ENCODE peak calls at places on chromosome 21, in four cellular contexts. W is WTC11, L is A549, T is K562. U is an unnamed sample.

GRCh38 chr21:26843912-26844257 is 1.3 kb downstream of the ADAMTS1 start:
- DNase-seq in W (no peak), T (no peak), L (peak), U (no peak)

GRCh38 chr21:36211660-36212512 is 55.3 kb downstream of the DOP1B start:
- DNase-seq in T (no peak), L (no peak), W (no peak), U (no peak)

GRCh38 chr21:46194374-46195334 is 10.4 kb upstream of the SPATC1L start:
- DNase-seq in W (peak), L (no peak), T (no peak), U (no peak)

GRCh38 chr21:15534450-15534886 is 195.3 kb upstream of the USP25 start:
- DNase-seq in W (no peak), T (no peak), L (no peak), U (no peak)

GRCh38 chr21:31409849-31410762 is 66.0 kb upstream of the TIAM1 start:
- DNase-seq in W (no peak), L (no peak), T (no peak), U (no peak)

GRCh38 chr21:44454747-44455523 is at the start of gene LRRC3:
- DNase-seq in L (peak), T (peak), W (peak), U (peak)

GRCh38 chr21:26140185-26140584 is 30.4 kb downstream of the APP start:
- DNase-seq in L (peak), W (no peak), T (no peak), U (peak)

GRCh38 chr21:46118305-46118870 is 20.5 kb downstream of the COL6A2 start:
- DNase-seq in T (no peak), W (peak), L (no peak), U (no peak)

GRCh38 chr21:15208787-15209186 is 144.0 kb upstream of the NRIP1 start:
- DNase-seq in L (no peak), T (no peak), W (no peak), U (no peak)

GRCh38 chr21:36917487-36918158 is 48.8 kb downstream of the HLCS start:
- DNase-seq in W (peak), T (no peak), L (peak), U (peak)

GRCh38 chr21:38289697-38290096 is 32.9 kb downstream of the KCNJ15 start:
- DNase-seq in T (no peak), W (no peak), L (no peak), U (no peak)

GRCh38 chr21:34363733-34364132 is at the start of gene KCNE2:
- DNase-seq in W (no peak), T (no peak), L (no peak), U (no peak)
- TF ChIP-seq HMGXB4 in W (no peak), T (no peak), L (no peak), U (no peak)

GRCh38 chr21:29481641-29482040 is 182.9 kb downstream of the BACH1 start:
- DNase-seq in W (no peak), T (no peak), L (no peak), U (no peak)

GRCh38 chr21:29477347-29477746 is 178.6 kb downstream of the BACH1 start:
- DNase-seq in T (no peak), L (no peak), W (no peak), U (no peak)

GRCh38 chr21:29481081-29481480 is 182.4 kb downstream of the BACH1 start:
- DNase-seq in W (no peak), T (no peak), L (no peak), U (no peak)

GRCh38 chr21:29475329-29475728 is 176.6 kb downstream of the BACH1 start:
- DNase-seq in W (no peak), T (no peak), L (no peak), U (no peak)

GRCh38 chr21:29477941-29478340 is 179.2 kb downstream of the BACH1 start:
- DNase-seq in L (no peak), W (no peak), T (no peak), U (no peak)
- TF ChIP-seq HMGXB4 in L (no peak), W (no peak), T (no peak), U (no peak)

GRCh38 chr21:33896691-33897090 is 18.9 kb downstream of the ATP5PO start:
- DNase-seq in W (no peak), L (no peak), T (no peak), U (no peak)
- TF ChIP-seq HMGXB4 in W (no peak), L (no peak), T (no peak), U (no peak)

DNA sequence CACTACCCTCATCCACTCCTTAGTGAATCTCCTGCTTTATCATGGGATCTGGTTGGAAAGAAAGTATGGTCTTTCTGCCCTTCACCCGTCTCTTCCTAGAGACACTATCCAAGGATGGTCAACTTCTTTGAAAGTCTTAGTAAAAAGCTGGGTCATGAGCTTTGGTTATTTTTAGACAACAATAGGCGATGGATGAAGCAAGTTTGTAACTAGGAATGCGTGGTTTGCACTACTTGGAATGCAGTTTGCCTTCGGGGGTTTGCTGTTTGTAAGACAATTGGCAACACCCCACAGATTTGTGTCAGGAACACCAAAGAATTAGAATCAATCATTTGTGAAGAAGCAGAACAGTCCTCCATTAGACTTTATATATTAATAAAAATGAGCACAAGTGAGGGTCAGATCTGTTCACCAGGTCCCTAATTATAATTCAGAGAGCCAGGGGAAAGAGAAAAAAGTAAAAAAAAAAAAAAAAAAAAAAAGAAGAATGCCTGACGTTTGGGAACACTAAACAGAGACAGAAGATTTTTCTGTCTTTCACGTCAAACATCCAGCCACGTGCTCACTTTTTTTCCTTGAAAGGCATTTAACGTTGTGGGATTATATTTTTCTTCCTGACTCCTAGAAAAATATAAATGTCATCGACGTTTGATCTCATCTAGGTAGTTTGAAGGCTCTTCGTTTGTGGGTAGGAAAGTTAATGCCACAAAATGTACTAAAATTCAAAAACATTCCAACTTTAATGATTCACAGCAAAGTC is 60.7 kb upstream of the BTG3 start:
- DNase-seq in W (no peak), L (no peak), T (no peak), U (no peak)
- TF ChIP-seq HMGXB4 in W (no peak), L (no peak), T (no peak), U (no peak)

DNA sequence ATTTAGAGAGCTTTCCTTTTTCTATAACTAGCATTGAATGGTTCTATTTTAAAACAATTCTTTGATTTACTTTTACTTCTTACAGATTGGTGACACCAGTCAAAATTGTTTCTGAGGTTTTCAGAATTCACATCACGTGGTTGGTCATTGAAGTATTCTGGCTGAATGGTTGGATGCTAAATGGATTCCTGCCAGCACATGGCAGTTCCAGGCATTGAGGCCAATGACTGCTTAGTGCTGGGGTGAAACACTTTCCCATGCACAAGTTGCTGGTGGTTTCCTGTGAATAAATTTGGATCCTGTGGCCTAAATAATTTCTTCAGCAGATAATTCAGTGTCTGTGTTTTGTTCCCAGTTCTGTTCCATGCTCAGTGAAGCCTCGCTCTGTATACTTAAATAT is 20.6 kb downstream of the NCAM2 start:
- DNase-seq in W (no peak), T (no peak), L (no peak), U (no peak)
- TF ChIP-seq HMGXB4 in W (no peak), T (no peak), L (no peak), U (no peak)

GRCh38 chr21:39630827-39631226 is 18.1 kb downstream of the B3GALT5 start:
- DNase-seq in L (peak), W (no peak), T (no peak), U (no peak)

GRCh38 chr21:39634507-39634906 is 21.8 kb downstream of the B3GALT5 start:
- DNase-seq in T (no peak), W (no peak), L (no peak), U (no peak)

GRCh38 chr21:39633043-39633442 is 20.3 kb downstream of the B3GALT5 start:
- DNase-seq in T (no peak), W (no peak), L (no peak), U (no peak)

GRCh38 chr21:39631842-39632577 is 19.3 kb downstream of the B3GALT5 start:
- DNase-seq in W (no peak), L (no peak), T (no peak), U (no peak)

DNA sequence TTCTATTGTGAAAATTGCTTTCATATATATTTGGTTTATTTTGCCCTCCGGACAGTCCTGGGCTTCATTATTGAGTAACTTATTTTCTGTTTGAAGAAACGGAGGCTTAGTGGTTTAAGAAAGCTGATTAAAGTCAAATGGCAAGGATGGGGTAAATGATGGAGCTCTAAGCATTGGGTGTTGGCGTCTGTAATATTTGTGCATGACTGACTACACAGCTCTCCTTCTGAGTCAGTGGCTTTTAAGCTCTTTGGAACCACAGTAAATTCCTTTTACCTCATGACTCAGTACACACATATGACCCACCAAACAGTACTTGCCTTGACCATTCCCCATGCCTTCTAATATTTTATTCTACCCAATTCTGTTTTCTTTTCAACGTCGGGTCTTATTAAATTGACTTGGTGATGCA is 21.0 kb downstream of the B3GALT5 start:
- DNase-seq in T (no peak), W (no peak), L (peak), U (no peak)
- TF ChIP-seq HMGXB4 in T (no peak), W (no peak), L (no peak), U (no peak)

GRCh38 chr21:41726630-41726969 is 40.3 kb downstream of the RIPK4 start:
- DNase-seq in L (no peak), W (no peak), T (no peak), U (no peak)

GRCh38 chr21:41725421-41726021 is 41.3 kb downstream of the RIPK4 start:
- DNase-seq in W (no peak), T (no peak), L (no peak), U (no peak)

GRCh38 chr21:41727784-41728763 is 38.8 kb downstream of the RIPK4 start:
- DNase-seq in T (no peak), L (no peak), W (no peak), U (no peak)

GRCh38 chr21:41726058-41726558 is 40.7 kb downstream of the RIPK4 start:
- DNase-seq in W (peak), L (no peak), T (no peak), U (no peak)

DNA sequence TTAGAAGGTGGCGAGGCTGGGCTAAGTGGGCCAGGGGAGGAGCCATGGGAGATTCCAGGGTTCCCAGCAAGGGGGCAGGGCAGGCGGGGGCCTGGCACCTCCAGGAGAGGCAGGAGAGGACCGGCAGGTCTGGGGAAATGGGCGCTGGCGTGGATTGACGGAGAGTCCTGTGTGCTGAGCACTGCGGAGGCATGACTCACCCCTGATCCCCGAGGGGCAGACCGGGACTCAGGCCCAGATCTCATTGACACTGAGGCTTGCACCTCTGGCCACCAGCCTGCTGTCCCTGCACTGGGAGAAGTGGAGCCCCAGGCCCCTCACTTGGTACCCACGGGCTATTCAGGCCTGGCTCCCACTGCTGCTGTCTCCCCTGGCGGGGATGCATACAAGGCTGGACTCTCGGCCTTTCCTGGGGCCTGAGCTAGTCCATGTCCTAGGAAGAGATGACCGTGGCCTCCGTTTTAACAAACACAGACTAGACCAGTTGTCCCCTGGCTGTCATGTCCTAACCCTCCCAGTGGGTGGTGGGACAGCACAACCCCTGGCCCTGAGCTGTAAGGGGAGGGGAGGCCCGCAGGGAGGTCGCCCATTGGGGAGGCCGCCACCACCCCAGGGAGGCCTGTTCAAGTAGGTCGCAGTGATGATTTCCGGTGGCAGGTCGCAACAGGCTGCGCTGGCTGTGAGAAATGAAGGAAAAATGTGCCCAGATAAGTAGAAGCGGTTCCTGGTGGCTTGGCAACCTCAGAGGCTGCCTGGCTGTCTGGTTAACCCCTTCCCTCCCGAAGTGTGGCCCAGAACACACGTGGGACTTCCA is 39.7 kb downstream of the RIPK4 start:
- DNase-seq in W (no peak), L (peak), T (no peak), U (peak)
- TF ChIP-seq HMGXB4 in W (no peak), L (no peak), T (no peak), U (no peak)

GRCh38 chr21:40284481-40284880 is 417.2 kb downstream of the PCP4 start:
- DNase-seq in T (no peak), W (no peak), L (no peak), U (no peak)
- TF ChIP-seq HMGXB4 in T (no peak), W (no peak), L (no peak), U (no peak)

GRCh38 chr21:43362306-43362927 is 64.5 kb downstream of the SIK1 start:
- DNase-seq in T (no peak), W (peak), L (no peak), U (no peak)

GRCh38 chr21:43364261-43364510 is 62.7 kb downstream of the SIK1 start:
- DNase-seq in T (no peak), W (no peak), L (no peak), U (no peak)

GRCh38 chr21:43361493-43362296 is 65.2 kb downstream of the SIK1 start:
- DNase-seq in T (no peak), W (no peak), L (no peak), U (no peak)

GRCh38 chr21:43363506-43364260 is 63.2 kb downstream of the SIK1 start:
- DNase-seq in T (no peak), L (no peak), W (no peak), U (no peak)

DNA sequence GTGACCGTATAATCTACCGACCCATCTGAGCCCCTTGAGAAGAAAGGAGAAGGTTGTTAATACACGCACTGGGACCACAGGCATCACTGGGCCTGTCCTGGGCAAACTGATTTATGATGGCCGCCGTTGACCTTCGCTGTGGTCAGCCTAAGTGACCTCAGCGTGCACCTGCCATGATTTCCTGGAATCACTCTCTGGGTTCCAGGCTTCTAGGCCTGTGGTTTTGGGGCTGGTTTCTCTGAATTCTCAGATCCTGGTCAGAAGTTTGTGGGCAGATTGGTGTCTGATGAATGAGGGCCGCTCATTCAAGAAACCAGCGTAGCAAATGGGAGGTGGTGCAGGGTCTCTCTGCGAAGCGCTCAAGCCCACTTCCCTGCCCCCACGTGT is 64.0 kb downstream of the SIK1 start:
- DNase-seq in L (no peak), T (no peak), W (no peak), U (no peak)
- TF ChIP-seq HMGXB4 in L (no peak), T (no peak), W (no peak), U (no peak)